ENCODE peak calls at places on chromosomes 12 and 14, in eight cellular contexts. D, W, B, Z, J, E, X and Y are unnamed samples.
A peak's percentile ranks its signal among the peaks of the same experiment; 100 is the strongest.

GRCh38 chr14:74516451-74517155 is 23.0 kb downstream of the ISCA2 start:
- DNase-seq in D (peak; percentile 39), W (no peak), B (peak; percentile 50), Z (peak; percentile 25), J (peak; percentile 26), E (no peak), X (no peak), Y (no peak)

GRCh38 chr12:124098101-124098757 is 125.2 kb downstream of the ZNF664 start:
- DNase-seq in D (no peak), W (no peak), B (no peak), Z (no peak), J (no peak), E (no peak), X (no peak), Y (no peak)

GRCh38 chr14:99718031-99718810 is 34.1 kb downstream of the CYP46A1 start:
- DNase-seq in D (peak; percentile 18), W (no peak), B (no peak), Z (no peak), J (no peak), E (no peak), X (no peak), Y (no peak)

GRCh38 chr12:6965714-6966113 is 4.8 kb downstream of the PHB2 start:
- DNase-seq in D (no peak), W (no peak), B (no peak), Z (no peak), J (no peak), E (no peak), X (no peak), Y (no peak)

GRCh38 chr12:117692512-117692911 is 276.3 kb downstream of the KSR2 start:
- DNase-seq in D (no peak), W (no peak), B (no peak), Z (no peak), J (no peak), E (no peak), X (no peak), Y (no peak)

GRCh38 chr12:128911861-128912260 is 58.6 kb downstream of the GLT1D1 start:
- DNase-seq in D (no peak), W (no peak), B (no peak), Z (no peak), J (no peak), E (no peak), X (no peak), Y (no peak)

GRCh38 chr12:128069359-128069997 is 197.5 kb upstream of the TMEM132C start:
- DNase-seq in D (no peak), W (peak; percentile 24), B (peak; percentile 68), Z (peak; percentile 33), J (peak; percentile 75), E (peak; percentile 19), X (peak; percentile 46), Y (peak; percentile 52)

GRCh38 chr14:102975662-102976061 is 53.2 kb downstream of the AMN start:
- DNase-seq in D (no peak), W (no peak), B (no peak), Z (no peak), J (no peak), E (no peak), X (no peak), Y (no peak)

GRCh38 chr12:130286041-130286440 is 51.6 kb upstream of the PIWIL1 start:
- DNase-seq in D (no peak), W (no peak), B (no peak), Z (no peak), J (no peak), E (no peak), X (peak; percentile 48), Y (no peak)
- TF ChIP-seq CTCF in D (no peak), W (no peak), B (no peak), Z (no peak), J (no peak), E (peak; percentile 32), X (no peak), Y (no peak)

GRCh38 chr14:68363401-68363800 is 429.5 kb downstream of the ZFP36L1 start:
- DNase-seq in D (peak; percentile 53), W (no peak), B (no peak), Z (no peak), J (no peak), E (no peak), X (no peak), Y (peak; percentile 29)
- TF ChIP-seq CTCF in D (no peak), W (no peak), B (no peak), Z (no peak), J (no peak), E (peak; percentile 29), X (no peak), Y (no peak)

GRCh38 chr12:106001105-106001489 is 137.7 kb downstream of the NUAK1 start:
- DNase-seq in D (no peak), W (no peak), B (no peak), Z (no peak), J (no peak), E (no peak), X (no peak), Y (no peak)
- TF ChIP-seq CTCF in D (no peak), W (no peak), B (no peak), Z (no peak), J (no peak), E (no peak), X (no peak), Y (no peak)

GRCh38 chr12:81888961-81889360 is 129.8 kb upstream of the PPFIA2 start:
- DNase-seq in D (no peak), W (no peak), B (no peak), Z (no peak), J (no peak), E (no peak), X (no peak), Y (no peak)
- TF ChIP-seq CTCF in D (no peak), W (no peak), B (no peak), Z (no peak), J (no peak), E (no peak), X (no peak), Y (no peak)